ENCODE peak calls at places on chromosomes 1 and 21, in nine cellular contexts. One of them, this sample, is unnamed.

GRCh38 chr1:1157033-1157365 is 16.7 kb upstream of the TTLL10 start:
- DNase-seq in hepatocyte: no peak
- DNase-seq in tibial nerve: no peak
- DNase-seq in A549: no peak
- DNase-seq in SK-N-SH: peak
- DNase-seq in transverse colon: peak
- DNase-seq in thoracic aorta: no peak
- DNase-seq in neural progenitor cell: no peak
- DNase-seq in HCT116: no peak
- DNase-seq in this sample: no peak

GRCh38 chr1:39640861-39641260 is 1.4 kb upstream of the HEYL start:
- DNase-seq in hepatocyte: no peak
- DNase-seq in thoracic aorta: no peak
- DNase-seq in transverse colon: no peak
- DNase-seq in HCT116: no peak
- DNase-seq in A549: no peak
- DNase-seq in tibial nerve: no peak
- DNase-seq in neural progenitor cell: no peak
- DNase-seq in SK-N-SH: no peak
- DNase-seq in this sample: no peak

GRCh38 chr1:189206617-189207016 is 1271.0 kb downstream of the BRINP3 start:
- DNase-seq in thoracic aorta: no peak
- DNase-seq in HCT116: no peak
- DNase-seq in A549: no peak
- DNase-seq in transverse colon: no peak
- DNase-seq in tibial nerve: no peak
- DNase-seq in neural progenitor cell: no peak
- DNase-seq in hepatocyte: no peak
- DNase-seq in SK-N-SH: no peak
- DNase-seq in this sample: no peak

GRCh38 chr21:31921079-31921478 is 48.3 kb downstream of the HUNK start:
- DNase-seq in HCT116: no peak
- DNase-seq in A549: peak
- DNase-seq in thoracic aorta: no peak
- DNase-seq in transverse colon: no peak
- DNase-seq in SK-N-SH: no peak
- DNase-seq in tibial nerve: no peak
- DNase-seq in neural progenitor cell: no peak
- DNase-seq in hepatocyte: no peak
- DNase-seq in this sample: no peak

GRCh38 chr1:85822696-85823095 is 114.5 kb upstream of the ZNHIT6 start:
- DNase-seq in thoracic aorta: no peak
- DNase-seq in SK-N-SH: no peak
- DNase-seq in tibial nerve: no peak
- DNase-seq in transverse colon: no peak
- DNase-seq in hepatocyte: no peak
- DNase-seq in neural progenitor cell: no peak
- DNase-seq in HCT116: no peak
- DNase-seq in A549: no peak
- DNase-seq in this sample: peak

GRCh38 chr21:44005071-44005470 is 7.0 kb upstream of the TRAPPC10 start:
- DNase-seq in SK-N-SH: no peak
- DNase-seq in tibial nerve: no peak
- DNase-seq in hepatocyte: no peak
- DNase-seq in HCT116: no peak
- DNase-seq in thoracic aorta: no peak
- DNase-seq in A549: no peak
- DNase-seq in transverse colon: no peak
- DNase-seq in neural progenitor cell: no peak
- DNase-seq in this sample: no peak

GRCh38 chr1:90114521-90115141 is 119.7 kb downstream of the ZNF326 start:
- DNase-seq in transverse colon: no peak
- DNase-seq in HCT116: peak
- DNase-seq in thoracic aorta: no peak
- DNase-seq in SK-N-SH: peak
- DNase-seq in neural progenitor cell: peak
- DNase-seq in hepatocyte: peak
- DNase-seq in A549: peak
- DNase-seq in tibial nerve: no peak
- DNase-seq in this sample: peak

GRCh38 chr1:178124115-178124514 is 30.2 kb downstream of the RASAL2 start:
- DNase-seq in thoracic aorta: no peak
- DNase-seq in A549: no peak
- DNase-seq in tibial nerve: no peak
- DNase-seq in HCT116: no peak
- DNase-seq in neural progenitor cell: peak
- DNase-seq in transverse colon: no peak
- DNase-seq in SK-N-SH: no peak
- DNase-seq in hepatocyte: no peak
- DNase-seq in this sample: peak

GRCh38 chr1:154418062-154418897 is 13.1 kb downstream of the IL6R start:
- DNase-seq in transverse colon: peak
- DNase-seq in tibial nerve: peak
- DNase-seq in hepatocyte: peak
- DNase-seq in HCT116: peak
- DNase-seq in SK-N-SH: peak
- DNase-seq in thoracic aorta: no peak
- DNase-seq in neural progenitor cell: no peak
- DNase-seq in A549: peak
- DNase-seq in this sample: no peak

GRCh38 chr21:38159355-38159754 is 97.4 kb upstream of the KCNJ15 start:
- DNase-seq in neural progenitor cell: peak
- DNase-seq in SK-N-SH: peak
- DNase-seq in hepatocyte: peak
- DNase-seq in thoracic aorta: peak
- DNase-seq in tibial nerve: peak
- DNase-seq in transverse colon: peak
- DNase-seq in HCT116: peak
- DNase-seq in A549: peak
- DNase-seq in this sample: peak

GRCh38 chr1:152783095-152783494 is 3.0 kb upstream of the LCE1E start:
- DNase-seq in neural progenitor cell: no peak
- DNase-seq in transverse colon: no peak
- DNase-seq in tibial nerve: no peak
- DNase-seq in A549: no peak
- DNase-seq in thoracic aorta: no peak
- DNase-seq in SK-N-SH: no peak
- DNase-seq in HCT116: no peak
- DNase-seq in hepatocyte: no peak
- DNase-seq in this sample: no peak

GRCh38 chr1:213376862-213377372 is 325.9 kb downstream of the RPS6KC1 start:
- DNase-seq in SK-N-SH: no peak
- DNase-seq in transverse colon: no peak
- DNase-seq in HCT116: no peak
- DNase-seq in neural progenitor cell: peak
- DNase-seq in A549: no peak
- DNase-seq in tibial nerve: no peak
- DNase-seq in hepatocyte: peak
- DNase-seq in thoracic aorta: no peak
- DNase-seq in this sample: peak

GRCh38 chr21:36249576-36250422 is 70.2 kb upstream of the MORC3 start:
- DNase-seq in neural progenitor cell: no peak
- DNase-seq in transverse colon: no peak
- DNase-seq in HCT116: no peak
- DNase-seq in SK-N-SH: no peak
- DNase-seq in A549: no peak
- DNase-seq in hepatocyte: no peak
- DNase-seq in tibial nerve: no peak
- DNase-seq in thoracic aorta: no peak
- DNase-seq in this sample: no peak
- H3K27ac ChIP-seq in neural progenitor cell: peak
- H3K27ac ChIP-seq in transverse colon: no peak
- H3K27ac ChIP-seq in HCT116: no peak
- H3K27ac ChIP-seq in SK-N-SH: no peak
- H3K27ac ChIP-seq in A549: no peak
- H3K27ac ChIP-seq in hepatocyte: no peak
- H3K27ac ChIP-seq in tibial nerve: no peak
- H3K27ac ChIP-seq in thoracic aorta: no peak
- H3K27ac ChIP-seq in this sample: no peak

DNA sequence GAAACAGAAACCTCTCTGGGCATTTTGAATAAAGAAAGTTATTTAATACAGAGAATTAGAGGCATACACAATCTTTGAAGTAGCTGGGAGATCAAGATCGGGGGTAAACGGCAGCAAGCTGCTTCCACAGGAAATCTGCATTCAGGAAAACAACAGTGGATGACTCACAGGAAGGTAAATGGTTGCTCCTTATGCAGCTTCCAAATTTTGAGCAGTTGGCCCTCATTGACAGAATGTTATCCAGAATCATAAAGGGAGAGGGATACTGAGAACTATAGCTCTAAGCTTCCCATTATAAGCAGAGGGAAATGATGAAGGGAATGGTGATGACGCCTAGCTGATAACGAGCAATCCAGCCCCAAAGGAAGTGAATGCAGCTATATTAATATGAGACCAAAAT is 28.6 kb downstream of the ZMYND12 start:
- DNase-seq in A549: no peak
- DNase-seq in HCT116: no peak
- DNase-seq in SK-N-SH: no peak
- DNase-seq in tibial nerve: no peak
- DNase-seq in neural progenitor cell: no peak
- DNase-seq in thoracic aorta: no peak
- DNase-seq in transverse colon: no peak
- DNase-seq in hepatocyte: no peak
- DNase-seq in this sample: no peak
- TF ChIP-seq CTCF in A549: no peak
- TF ChIP-seq CTCF in HCT116: no peak
- TF ChIP-seq CTCF in SK-N-SH: no peak
- TF ChIP-seq CTCF in tibial nerve: no peak
- TF ChIP-seq CTCF in neural progenitor cell: no peak
- TF ChIP-seq CTCF in thoracic aorta: no peak
- TF ChIP-seq CTCF in transverse colon: no peak
- TF ChIP-seq CTCF in hepatocyte: no peak
- TF ChIP-seq CTCF in this sample: no peak

DNA sequence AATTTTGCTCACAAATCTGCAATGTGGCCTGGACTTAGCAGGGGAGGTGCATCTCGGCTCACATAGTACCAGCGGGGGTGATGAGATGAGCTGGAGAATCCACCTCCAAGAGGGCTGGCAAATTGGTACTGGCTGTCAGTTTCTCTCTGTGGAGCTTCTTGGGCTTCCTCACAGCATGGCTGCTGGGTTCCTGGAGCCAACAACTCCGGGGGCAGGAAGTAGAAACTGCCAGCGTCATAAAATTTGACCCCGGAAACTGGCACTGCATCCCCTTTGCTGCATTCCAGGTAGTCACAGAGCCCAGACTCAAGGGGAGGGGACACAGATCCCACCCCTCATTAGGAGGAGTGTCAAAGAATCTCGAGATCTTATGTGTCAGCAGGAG is 17.0 kb upstream of the TNFRSF1B start:
- DNase-seq in transverse colon: no peak
- DNase-seq in neural progenitor cell: no peak
- DNase-seq in A549: no peak
- DNase-seq in SK-N-SH: no peak
- DNase-seq in tibial nerve: no peak
- DNase-seq in thoracic aorta: no peak
- DNase-seq in hepatocyte: no peak
- DNase-seq in HCT116: no peak
- DNase-seq in this sample: no peak
- H3K27ac ChIP-seq in transverse colon: peak
- H3K27ac ChIP-seq in neural progenitor cell: no peak
- H3K27ac ChIP-seq in A549: no peak
- H3K27ac ChIP-seq in SK-N-SH: no peak
- H3K27ac ChIP-seq in tibial nerve: no peak
- H3K27ac ChIP-seq in thoracic aorta: no peak
- H3K27ac ChIP-seq in hepatocyte: no peak
- H3K27ac ChIP-seq in HCT116: no peak
- H3K27ac ChIP-seq in this sample: no peak

GRCh38 chr21:46092026-46092764 is 5.7 kb upstream of the COL6A2 start:
- DNase-seq in A549: no peak
- DNase-seq in neural progenitor cell: no peak
- DNase-seq in transverse colon: peak
- DNase-seq in hepatocyte: peak
- DNase-seq in HCT116: no peak
- DNase-seq in tibial nerve: peak
- DNase-seq in SK-N-SH: no peak
- DNase-seq in thoracic aorta: peak
- DNase-seq in this sample: no peak

GRCh38 chr21:46093668-46094400 is 4.1 kb upstream of the COL6A2 start:
- DNase-seq in HCT116: no peak
- DNase-seq in tibial nerve: no peak
- DNase-seq in transverse colon: no peak
- DNase-seq in SK-N-SH: no peak
- DNase-seq in thoracic aorta: no peak
- DNase-seq in A549: no peak
- DNase-seq in neural progenitor cell: no peak
- DNase-seq in hepatocyte: no peak
- DNase-seq in this sample: no peak

GRCh38 chr21:46094401-46095105 is 3.4 kb upstream of the COL6A2 start:
- DNase-seq in transverse colon: no peak
- DNase-seq in hepatocyte: no peak
- DNase-seq in HCT116: no peak
- DNase-seq in SK-N-SH: no peak
- DNase-seq in A549: no peak
- DNase-seq in neural progenitor cell: no peak
- DNase-seq in tibial nerve: no peak
- DNase-seq in thoracic aorta: no peak
- DNase-seq in this sample: no peak

GRCh38 chr21:46091631-46092025 is 6.3 kb upstream of the COL6A2 start:
- DNase-seq in tibial nerve: no peak
- DNase-seq in thoracic aorta: no peak
- DNase-seq in HCT116: no peak
- DNase-seq in hepatocyte: no peak
- DNase-seq in A549: no peak
- DNase-seq in neural progenitor cell: no peak
- DNase-seq in SK-N-SH: no peak
- DNase-seq in transverse colon: no peak
- DNase-seq in this sample: no peak

DNA sequence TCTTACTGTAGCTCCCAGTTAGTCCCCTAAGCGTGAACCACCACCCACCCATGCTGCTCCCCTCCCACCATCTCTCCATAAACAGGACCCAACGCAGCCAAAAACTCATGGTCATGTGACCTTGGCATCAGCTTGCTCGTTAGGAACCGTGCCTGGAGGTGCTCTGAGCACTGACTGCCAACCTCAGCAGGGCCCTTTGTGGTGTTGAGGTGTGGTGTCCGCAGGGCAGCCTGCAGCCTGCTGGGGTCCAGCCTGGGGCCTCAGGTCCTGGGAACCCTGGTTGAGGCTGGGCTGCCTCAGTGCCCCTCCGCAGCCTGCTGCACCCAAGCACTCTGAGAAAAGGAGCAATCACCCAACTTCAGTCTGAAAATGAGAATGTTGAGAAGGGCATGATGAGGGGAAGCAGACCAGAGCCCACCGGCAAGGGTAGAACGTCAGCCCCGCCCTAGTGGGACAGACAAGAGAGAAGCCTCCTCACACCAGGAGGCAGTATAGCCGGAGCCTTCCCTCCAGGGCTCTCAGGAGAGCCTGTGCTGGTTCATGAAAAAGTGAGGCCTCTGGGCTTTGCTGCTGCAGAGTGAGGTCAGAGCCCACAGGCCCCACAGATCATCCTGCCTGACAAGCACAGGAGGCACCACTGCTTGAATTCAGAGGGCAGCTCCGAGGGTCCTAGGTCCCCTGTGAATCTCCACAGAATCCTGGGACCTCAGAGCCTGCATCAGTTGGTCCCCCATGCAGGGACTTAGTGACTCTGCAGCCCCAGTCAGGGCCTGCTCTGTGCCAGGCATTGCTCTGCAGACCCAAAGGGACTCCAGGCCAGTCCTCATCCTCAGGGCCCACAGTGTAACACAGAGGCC is 4.9 kb upstream of the COL6A2 start:
- DNase-seq in HCT116: no peak
- DNase-seq in A549: no peak
- DNase-seq in neural progenitor cell: no peak
- DNase-seq in SK-N-SH: no peak
- DNase-seq in thoracic aorta: no peak
- DNase-seq in transverse colon: no peak
- DNase-seq in tibial nerve: no peak
- DNase-seq in hepatocyte: peak
- DNase-seq in this sample: no peak
- TF ChIP-seq CTCF in HCT116: no peak
- TF ChIP-seq CTCF in A549: no peak
- TF ChIP-seq CTCF in neural progenitor cell: no peak
- TF ChIP-seq CTCF in SK-N-SH: no peak
- TF ChIP-seq CTCF in thoracic aorta: no peak
- TF ChIP-seq CTCF in transverse colon: no peak
- TF ChIP-seq CTCF in tibial nerve: no peak
- TF ChIP-seq CTCF in hepatocyte: no peak
- TF ChIP-seq CTCF in this sample: no peak

This sample was measured in cardiac muscle cell.